ENCODE peak calls at places on chromosomes 5 and 9, in ten cellular contexts. Z is mesendoderm, F is GM12878, U is esophagus squamous epithelium, W is GM23248, S is mesenchymal stem cell, X is fibroblast of lung, G is GM23338, D is brain microvascular endothelial cell, H is prostate gland. N is an unnamed sample.

GRCh38 chr5:16936150-16937022 is at the start of gene MYO10:
- DNase-seq in H (peak), D (peak), W (peak), S (peak), U (no peak), Z (peak), F (no peak), G (peak), X (peak), N (no peak)

GRCh38 chr9:19104528-19105282 is 2.0 kb upstream of the HAUS6 start:
- DNase-seq in D (no peak), G (no peak), F (no peak), W (peak), H (peak), X (no peak), U (no peak), S (no peak), Z (no peak), N (no peak)

GRCh38 chr9:134215709-134216448 is 51.5 kb upstream of the RNU6ATAC start:
- DNase-seq in H (no peak), Z (no peak), F (no peak), S (peak), D (peak), X (peak), U (no peak), W (no peak), G (no peak), N (no peak)

GRCh38 chr9:130624154-130624553 is 40.2 kb upstream of the PRDM12 start:
- DNase-seq in H (no peak), U (no peak), X (no peak), D (no peak), W (no peak), G (no peak), F (no peak), Z (peak), S (no peak), N (no peak)

GRCh38 chr9:127447416-127448111 is 3.6 kb downstream of the RPL12 start:
- DNase-seq in H (no peak), D (no peak), F (no peak), S (no peak), G (no peak), Z (peak), W (peak), U (no peak), X (peak), N (no peak)

GRCh38 chr9:92992549-92992948 is 45.2 kb downstream of the FGD3 start:
- DNase-seq in D (no peak), Z (peak), U (no peak), H (no peak), X (no peak), W (no peak), S (no peak), G (peak), F (no peak), N (no peak)

GRCh38 chr5:138952962-138953361 is 77.8 kb upstream of the LRRTM2 start:
- DNase-seq in D (no peak), F (no peak), S (no peak), X (no peak), U (no peak), H (no peak), Z (no peak), W (no peak), G (no peak), N (no peak)

GRCh38 chr5:79585129-79585528 is 27.1 kb upstream of the TENT2 start:
- DNase-seq in G (no peak), W (peak), Z (no peak), F (no peak), U (no peak), D (no peak), H (no peak), S (no peak), X (no peak), N (no peak)

GRCh38 chr5:146873186-146873917 is 5.2 kb downstream of the PPP2R2B start:
- DNase-seq in W (no peak), D (no peak), G (no peak), U (no peak), H (no peak), S (no peak), X (no peak), Z (no peak), F (no peak), N (no peak)

GRCh38 chr5:150155258-150156032 is at the start of gene PDGFRB:
- DNase-seq in D (peak), G (peak), F (no peak), W (peak), H (peak), Z (peak), U (no peak), X (peak), S (peak), N (no peak)

GRCh38 chr5:56598941-56599340 is 216.4 kb upstream of the MAP3K1 start:
- DNase-seq in W (no peak), X (no peak), G (no peak), H (no peak), S (no peak), D (no peak), F (no peak), Z (no peak), U (no peak), N (no peak)

GRCh38 chr9:79189511-79189924 is 382.2 kb upstream of the TLE4 start:
- DNase-seq in U (no peak), H (no peak), Z (no peak), D (peak), S (peak), W (peak), X (peak), F (no peak), G (no peak), N (no peak)

GRCh38 chr5:127871448-127872153 is 168.4 kb downstream of the CCDC192 start:
- DNase-seq in Z (no peak), S (no peak), W (peak), F (no peak), G (no peak), X (no peak), D (peak), U (no peak), H (no peak), N (no peak)

GRCh38 chr9:114592356-114592755 is 4.8 kb downstream of the ATP6V1G1 start:
- DNase-seq in Z (peak), W (peak), H (peak), G (peak), X (no peak), D (peak), U (no peak), S (peak), F (no peak), N (no peak)

GRCh38 chr9:91245432-91246313 is 116.0 kb downstream of the AUH start:
- DNase-seq in G (no peak), U (no peak), Z (no peak), H (no peak), S (no peak), X (peak), W (peak), D (peak), F (no peak), N (no peak)

GRCh38 chr5:9009931-9010652 is 535.8 kb downstream of the SEMA5A start:
- DNase-seq in W (peak), Z (no peak), G (no peak), U (no peak), F (no peak), X (peak), S (peak), D (no peak), H (no peak), N (no peak)

GRCh38 chr5:156647034-156647451 is 203.1 kb upstream of the PPP1R2B start:
- DNase-seq in X (no peak), G (no peak), Z (no peak), D (no peak), H (no peak), U (no peak), F (no peak), W (no peak), S (no peak), N (no peak)

GRCh38 chr5:19795218-19795617 is 192.8 kb downstream of the CDH18 start:
- DNase-seq in S (peak), X (peak), D (no peak), G (peak), Z (peak), W (peak), F (no peak), U (no peak), H (no peak), N (no peak)

GRCh38 chr5:91851670-91852069 is 468.6 kb upstream of the ARRDC3 start:
- DNase-seq in S (no peak), X (no peak), Z (no peak), U (no peak), D (no peak), F (no peak), W (no peak), H (no peak), G (no peak), N (no peak)

GRCh38 chr5:91848453-91848852 is 465.3 kb upstream of the ARRDC3 start:
- DNase-seq in X (peak), D (peak), H (no peak), U (no peak), S (peak), F (no peak), W (peak), G (no peak), Z (peak), N (no peak)

GRCh38 chr5:91850031-91850430 is 466.9 kb upstream of the ARRDC3 start:
- DNase-seq in D (peak), F (no peak), Z (peak), W (peak), U (no peak), S (peak), H (no peak), G (no peak), X (peak), N (no peak)

GRCh38 chr5:91849069-91849468 is 466.0 kb upstream of the ARRDC3 start:
- DNase-seq in S (peak), X (no peak), Z (peak), G (peak), D (no peak), W (no peak), U (no peak), H (no peak), F (no peak), N (no peak)
- H3K27ac ChIP-seq in S (peak), X (no peak), Z (peak), G (no peak), D (peak), W (no peak), U (no peak), H (no peak), F (no peak), N (no peak)

GRCh38 chr9:133129001-133129799 is 8.2 kb upstream of the RALGDS start:
- DNase-seq in G (no peak), X (no peak), U (no peak), S (no peak), D (no peak), W (no peak), Z (no peak), F (no peak), H (peak), N (no peak)
- H3K27ac ChIP-seq in G (no peak), X (no peak), U (peak), S (no peak), D (no peak), W (no peak), Z (no peak), F (no peak), H (peak), N (peak)

GRCh38 chr9:107513464-107514092 is 24.0 kb upstream of the KLF4 start:
- DNase-seq in W (no peak), H (no peak), F (no peak), Z (no peak), D (no peak), X (no peak), G (no peak), U (no peak), S (no peak), N (no peak)
- H3K27ac ChIP-seq in W (no peak), H (no peak), F (no peak), Z (no peak), D (no peak), X (no peak), G (no peak), U (no peak), S (no peak), N (no peak)

DNA sequence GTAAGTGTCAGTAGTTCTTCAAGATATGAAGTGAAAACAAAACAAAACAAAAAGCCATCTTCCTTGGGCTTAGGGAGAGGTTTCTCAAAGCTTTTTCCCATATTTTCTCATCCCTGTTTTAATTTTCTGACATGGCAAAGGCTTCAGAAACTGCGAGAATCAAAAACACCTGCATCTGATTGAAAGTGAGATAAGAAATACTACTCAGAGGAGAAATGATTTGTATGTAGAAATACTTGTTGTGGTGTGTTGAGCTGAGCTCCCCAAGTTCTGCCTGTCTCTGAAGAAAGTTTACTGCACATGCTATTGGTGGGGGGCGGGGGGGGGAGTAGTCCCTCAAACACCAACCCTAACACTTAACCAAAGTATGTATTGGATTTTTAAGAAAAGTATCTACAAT is 750.4 kb downstream of the PTPRD start:
- DNase-seq in D (no peak), Z (no peak), F (no peak), H (no peak), G (no peak), X (no peak), U (no peak), W (no peak), S (no peak), N (no peak)
- H3K27ac ChIP-seq in D (no peak), Z (no peak), F (no peak), H (no peak), G (no peak), X (no peak), U (no peak), W (no peak), S (no peak), N (no peak)

GRCh38 chr5:14200312-14200990 is 57.3 kb downstream of the TRIO start:
- DNase-seq in F (no peak), U (no peak), W (no peak), D (no peak), Z (no peak), H (no peak), X (no peak), G (no peak), S (no peak), N (no peak)
- H3K27ac ChIP-seq in F (no peak), U (no peak), W (peak), D (peak), Z (no peak), H (no peak), X (peak), G (no peak), S (no peak), N (no peak)